ENCODE peak calls at places on chromosomes 16 and 17, in four cellular contexts. Z, P, R and Q are unnamed samples.

GRCh38 chr16:49652441-49653175 is 203.3 kb downstream of the ZNF423 start:
- DNase-seq in R (peak; percentile 90), Z (no peak), P (no peak), Q (no peak)

GRCh38 chr16:72760581-72760980 is 287.3 kb downstream of the ZFHX3 start:
- DNase-seq in R (no peak), P (no peak), Z (no peak), Q (no peak)

GRCh38 chr17:2710804-2711607 is 558 bp downstream of the CLUH start:
- DNase-seq in Z (no peak), P (peak; percentile 53), R (peak; percentile 18), Q (peak; percentile 46)

GRCh38 chr16:86930663-86931062 is 352.3 kb downstream of the FOXL1 start:
- DNase-seq in Z (no peak), R (no peak), P (no peak), Q (no peak)

GRCh38 chr17:19664136-19664820 is 15.7 kb downstream of the ALDH3A2 start:
- DNase-seq in Z (no peak), P (no peak), R (no peak), Q (no peak)

GRCh38 chr17:78883533-78884131 is 19.4 kb downstream of the CEP295NL start:
- DNase-seq in Z (peak; percentile 88), P (no peak), R (peak; percentile 96), Q (no peak)

GRCh38 chr17:19812407-19812806 is 55.3 kb downstream of the ULK2 start:
- DNase-seq in R (peak; percentile 56), P (no peak), Z (peak; percentile 59), Q (no peak)

GRCh38 chr17:42342242-42343008 is 45.8 kb downstream of the STAT3 start:
- DNase-seq in P (peak; percentile 38), R (peak; percentile 85), Z (no peak), Q (no peak)

GRCh38 chr17:381941-382643 is 29.5 kb upstream of the RPH3AL start:
- DNase-seq in Z (no peak), R (no peak), P (no peak), Q (no peak)

GRCh38 chr17:57455063-57455914 is 199.0 kb downstream of the MSI2 start:
- DNase-seq in P (peak; percentile 62), Z (peak; percentile 60), R (peak; percentile 87), Q (peak; percentile 96)

GRCh38 chr17:13016881-13017622 is 775 bp downstream of the ELAC2 start:
- DNase-seq in P (no peak), R (peak; percentile 29), Z (no peak), Q (no peak)

GRCh38 chr16:14501331-14502255 is 128.5 kb downstream of the PARN start:
- DNase-seq in P (peak; percentile 9), Z (peak; percentile 73), R (peak; percentile 94), Q (no peak)

GRCh38 chr16:1042776-1043349 is 29.7 kb upstream of the SSTR5 start:
- DNase-seq in Z (no peak), P (no peak), R (peak; percentile 20), Q (no peak)

GRCh38 chr16:49844399-49844798 is 11.5 kb downstream of the ZNF423 start:
- DNase-seq in R (no peak), Z (no peak), P (no peak), Q (no peak)

GRCh38 chr16:51164167-51164566 is 13.1 kb upstream of the SALL1 start:
- DNase-seq in P (no peak), Z (no peak), R (no peak), Q (no peak)

GRCh38 chr16:70737377-70738082 is 51.7 kb upstream of the MTSS2 start:
- DNase-seq in Z (peak; percentile 3), P (peak; percentile 89), R (peak; percentile 98), Q (no peak)

GRCh38 chr17:70099267-70099666 is 24.2 kb downstream of the KCNJ16 start:
- DNase-seq in Z (no peak), P (no peak), R (no peak), Q (no peak)

GRCh38 chr17:41048441-41048840 is 1.3 kb upstream of the KRTAP2-1 start:
- DNase-seq in P (no peak), R (peak; percentile 25), Z (no peak), Q (no peak)